ENCODE peak calls at places on chromosomes 2 and 18, in seven cellular contexts. One of them, this sample, is unnamed.

GRCh38 chr18:841647-842370 is 29.8 kb upstream of the YES1 start:
- DNase-seq in T1000: no peak
- DNase-seq in esophagus muscularis mucosa: no peak
- DNase-seq in T-cell: no peak
- DNase-seq in CD8-positive, alpha-beta T cell: no peak
- DNase-seq in HCT116: no peak
- DNase-seq in PC-9: no peak
- DNase-seq in this sample: no peak

GRCh38 chr2:1758774-1759610 is 14.7 kb upstream of the PXDN start:
- DNase-seq in T-cell: no peak
- DNase-seq in T1000: no peak
- DNase-seq in CD8-positive, alpha-beta T cell: no peak
- DNase-seq in PC-9: no peak
- DNase-seq in HCT116: no peak
- DNase-seq in esophagus muscularis mucosa: no peak
- DNase-seq in this sample: no peak

GRCh38 chr2:15763106-15763821 is 171.6 kb downstream of the DDX1 start:
- DNase-seq in HCT116: no peak
- DNase-seq in CD8-positive, alpha-beta T cell: no peak
- DNase-seq in T-cell: no peak
- DNase-seq in T1000: no peak
- DNase-seq in esophagus muscularis mucosa: no peak
- DNase-seq in PC-9: no peak
- DNase-seq in this sample: no peak

GRCh38 chr2:218002792-218003191 is at the start of gene TNS1:
- DNase-seq in T-cell: no peak
- DNase-seq in T1000: no peak
- DNase-seq in esophagus muscularis mucosa: no peak
- DNase-seq in HCT116: no peak
- DNase-seq in PC-9: no peak
- DNase-seq in CD8-positive, alpha-beta T cell: no peak
- DNase-seq in this sample: no peak

GRCh38 chr2:64534363-64534762 is 10.2 kb downstream of the AFTPH start:
- DNase-seq in T-cell: no peak
- DNase-seq in HCT116: no peak
- DNase-seq in esophagus muscularis mucosa: no peak
- DNase-seq in PC-9: no peak
- DNase-seq in CD8-positive, alpha-beta T cell: no peak
- DNase-seq in T1000: no peak
- DNase-seq in this sample: no peak

GRCh38 chr2:185456517-185456916 is 282.1 kb upstream of the FSIP2 start:
- DNase-seq in T1000: no peak
- DNase-seq in PC-9: no peak
- DNase-seq in HCT116: no peak
- DNase-seq in T-cell: no peak
- DNase-seq in esophagus muscularis mucosa: no peak
- DNase-seq in CD8-positive, alpha-beta T cell: no peak
- DNase-seq in this sample: no peak

GRCh38 chr18:79612291-79613108 is 67.1 kb upstream of the CTDP1 start:
- DNase-seq in PC-9: no peak
- DNase-seq in HCT116: no peak
- DNase-seq in CD8-positive, alpha-beta T cell: no peak
- DNase-seq in T1000: no peak
- DNase-seq in esophagus muscularis mucosa: no peak
- DNase-seq in T-cell: no peak
- DNase-seq in this sample: no peak

GRCh38 chr2:215425021-215425782 is 10.7 kb downstream of the FN1 start:
- DNase-seq in CD8-positive, alpha-beta T cell: no peak
- DNase-seq in PC-9: no peak
- DNase-seq in esophagus muscularis mucosa: no peak
- DNase-seq in T1000: no peak
- DNase-seq in HCT116: no peak
- DNase-seq in T-cell: no peak
- DNase-seq in this sample: no peak